ENCODE peak calls at places on chromosomes 16 and 17, in four cellular contexts. One of them, this sample, is unnamed.

GRCh38 chr16:19068237-19068815 is 912 bp downstream of the COQ7 start:
- DNase-seq in lung: no peak
- DNase-seq in esophagus squamous epithelium: no peak
- DNase-seq in kidney epithelial cell: no peak
- DNase-seq in this sample: no peak

GRCh38 chr16:88770459-88771293 is 14.3 kb downstream of the PIEZO1 start:
- DNase-seq in lung: peak; percentile 73
- DNase-seq in kidney epithelial cell: peak; percentile 86
- DNase-seq in esophagus squamous epithelium: no peak
- DNase-seq in this sample: no peak

GRCh38 chr16:85303354-85303883 is 191.1 kb upstream of the CIBAR2 start:
- DNase-seq in kidney epithelial cell: no peak
- DNase-seq in esophagus squamous epithelium: no peak
- DNase-seq in lung: peak; percentile 62
- DNase-seq in this sample: no peak

GRCh38 chr17:1940810-1941185 is 84.3 kb downstream of the RTN4RL1 start:
- DNase-seq in esophagus squamous epithelium: no peak
- DNase-seq in kidney epithelial cell: no peak
- DNase-seq in lung: no peak
- DNase-seq in this sample: no peak

GRCh38 chr17:65156185-65156834 is 19.1 kb downstream of the RGS9 start:
- DNase-seq in esophagus squamous epithelium: no peak
- DNase-seq in kidney epithelial cell: no peak
- DNase-seq in lung: no peak
- DNase-seq in this sample: no peak

GRCh38 chr17:19787733-19788357 is 39.7 kb upstream of the ALDH3A1 start:
- DNase-seq in kidney epithelial cell: no peak
- DNase-seq in esophagus squamous epithelium: no peak
- DNase-seq in lung: no peak
- DNase-seq in this sample: no peak

GRCh38 chr17:50129946-50130777 is at the start of gene SAMD14:
- DNase-seq in lung: no peak
- DNase-seq in kidney epithelial cell: no peak
- DNase-seq in esophagus squamous epithelium: no peak
- DNase-seq in this sample: no peak

GRCh38 chr17:18327556-18327955 is 12.5 kb downstream of the SMCR8 start:
- DNase-seq in kidney epithelial cell: no peak
- DNase-seq in esophagus squamous epithelium: no peak
- DNase-seq in lung: no peak
- DNase-seq in this sample: no peak

GRCh38 chr17:29959658-29960337 is 18.4 kb downstream of the EFCAB5 start:
- DNase-seq in esophagus squamous epithelium: no peak
- DNase-seq in lung: no peak
- DNase-seq in kidney epithelial cell: no peak
- DNase-seq in this sample: no peak
- TF ChIP-seq CTCF in esophagus squamous epithelium: no peak
- TF ChIP-seq CTCF in lung: no peak
- TF ChIP-seq CTCF in kidney epithelial cell: no peak
- TF ChIP-seq CTCF in this sample: no peak

GRCh38 chr17:83088451-83089321 is 9.3 kb downstream of the METRNL start:
- DNase-seq in kidney epithelial cell: no peak
- DNase-seq in esophagus squamous epithelium: no peak
- DNase-seq in lung: no peak
- DNase-seq in this sample: no peak
- H3K4me3 ChIP-seq in kidney epithelial cell: no peak overlapping the region
- H3K4me3 ChIP-seq in esophagus squamous epithelium: peak overlapping the region; percentile 21
- H3K4me3 ChIP-seq in lung: no peak overlapping the region
- H3K4me3 ChIP-seq in this sample: no peak overlapping the region

DNA sequence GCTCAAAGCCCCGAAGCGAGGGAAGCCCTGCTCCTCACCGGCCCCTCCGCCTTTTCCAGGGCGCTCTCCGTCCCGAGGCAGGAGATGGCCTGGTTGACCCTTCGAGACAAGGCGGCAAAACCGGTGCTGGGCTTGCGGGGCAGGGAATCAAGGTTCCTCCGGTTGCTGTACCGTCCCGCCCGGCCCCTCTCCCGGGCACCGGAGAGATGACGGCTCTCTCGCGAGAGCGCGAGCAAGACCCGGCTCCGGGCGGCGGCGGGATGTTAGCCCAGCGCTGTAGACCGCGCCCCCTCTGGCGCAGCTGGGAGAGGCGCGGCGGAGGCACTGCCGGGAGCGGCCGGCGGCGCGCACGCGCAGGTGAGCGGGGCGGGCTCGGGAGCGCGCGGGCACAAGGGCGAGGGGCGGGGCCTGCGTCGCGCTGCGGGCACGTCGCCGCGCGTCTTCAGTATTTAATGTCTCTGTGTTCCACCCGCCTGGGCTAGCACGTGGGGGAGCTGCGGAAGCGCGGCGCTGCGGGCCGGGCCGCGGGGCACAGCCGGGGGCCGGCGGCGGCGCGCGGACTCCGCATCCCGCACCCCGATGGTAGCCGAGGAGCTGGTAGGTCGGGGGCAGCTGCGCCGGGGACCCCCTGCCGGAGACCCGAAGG is at the start of gene AKAP1:
- DNase-seq in esophagus squamous epithelium: peak; percentile 76
- DNase-seq in lung: peak; percentile 93
- DNase-seq in kidney epithelial cell: peak; percentile 63
- DNase-seq in this sample: peak; percentile 46
- TF ChIP-seq CTCF in esophagus squamous epithelium: peak; percentile 25
- TF ChIP-seq CTCF in lung: peak; percentile 24
- TF ChIP-seq CTCF in kidney epithelial cell: no peak
- TF ChIP-seq CTCF in this sample: peak; percentile 2

DNA sequence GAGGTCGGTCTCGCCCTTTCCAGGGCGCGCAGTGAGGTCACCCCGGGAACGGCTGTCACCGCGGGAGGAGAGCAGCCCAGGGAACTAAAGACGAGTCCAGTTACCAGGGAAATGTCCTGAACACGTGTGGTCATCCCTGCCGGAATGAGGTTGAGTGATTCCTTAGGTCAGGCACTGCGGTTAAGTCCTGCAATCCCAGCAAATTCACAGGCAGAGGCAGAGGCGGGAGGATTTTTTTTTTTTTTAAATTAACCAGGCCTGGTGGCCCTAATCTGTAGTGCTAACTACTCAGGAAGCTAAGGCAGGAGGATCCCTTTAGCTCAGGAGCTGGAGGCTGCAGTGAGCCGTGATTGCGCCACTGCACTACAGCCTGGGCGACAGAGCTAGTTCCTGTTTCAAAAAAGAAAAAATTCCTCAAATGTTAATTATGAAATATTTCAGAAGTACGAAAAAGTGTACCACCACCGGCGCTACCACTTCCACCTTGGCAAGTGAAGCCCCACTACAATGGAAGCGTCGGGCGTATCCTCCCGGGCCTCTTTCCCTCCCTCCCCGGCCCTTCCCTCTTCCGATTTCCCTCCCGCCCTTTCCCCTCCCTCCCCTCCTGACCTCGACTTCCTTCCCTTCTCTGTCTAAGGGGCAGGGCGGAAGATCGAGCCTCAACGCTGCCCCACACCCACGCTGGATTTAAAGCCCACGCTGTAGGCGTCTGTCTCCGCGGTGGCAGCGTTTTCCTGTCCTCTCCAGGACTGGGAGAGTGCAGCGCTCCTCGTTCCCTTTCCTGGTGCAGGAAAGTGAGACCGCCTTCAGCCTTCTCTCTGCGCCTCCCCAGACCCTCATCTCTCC is 27.3 kb downstream of the SLFN11 start:
- DNase-seq in kidney epithelial cell: no peak
- DNase-seq in lung: peak; percentile 75
- DNase-seq in esophagus squamous epithelium: no peak
- DNase-seq in this sample: peak; percentile 8
- H3K4me3 ChIP-seq in kidney epithelial cell: peak overlapping the region; percentile 20
- H3K4me3 ChIP-seq in lung: peak overlapping the region; percentile 4
- H3K4me3 ChIP-seq in esophagus squamous epithelium: peak overlapping the region; percentile 48
- H3K4me3 ChIP-seq in this sample: peak overlapping the region; percentile 56

GRCh38 chr16:46629331-46629843 is 8.2 kb upstream of the SHCBP1 start:
- DNase-seq in lung: no peak
- DNase-seq in kidney epithelial cell: no peak
- DNase-seq in esophagus squamous epithelium: no peak
- DNase-seq in this sample: peak; percentile 25
- TF ChIP-seq CTCF in lung: no peak
- TF ChIP-seq CTCF in kidney epithelial cell: peak; percentile 40
- TF ChIP-seq CTCF in esophagus squamous epithelium: no peak
- TF ChIP-seq CTCF in this sample: peak; percentile 58

GRCh38 chr17:39193346-39193745 is 4.1 kb downstream of the CACNB1 start:
- DNase-seq in lung: no peak
- DNase-seq in esophagus squamous epithelium: no peak
- DNase-seq in kidney epithelial cell: no peak
- DNase-seq in this sample: no peak

GRCh38 chr17:39196191-39196819 is 1.2 kb downstream of the CACNB1 start:
- DNase-seq in esophagus squamous epithelium: no peak
- DNase-seq in kidney epithelial cell: no peak
- DNase-seq in lung: no peak
- DNase-seq in this sample: no peak

GRCh38 chr17:39195568-39196160 is 1.8 kb downstream of the CACNB1 start:
- DNase-seq in lung: peak; percentile 85
- DNase-seq in kidney epithelial cell: no peak
- DNase-seq in esophagus squamous epithelium: no peak
- DNase-seq in this sample: no peak

GRCh38 chr17:39194089-39194984 is 3.1 kb downstream of the CACNB1 start:
- DNase-seq in lung: peak; percentile 44
- DNase-seq in esophagus squamous epithelium: no peak
- DNase-seq in kidney epithelial cell: no peak
- DNase-seq in this sample: no peak

DNA sequence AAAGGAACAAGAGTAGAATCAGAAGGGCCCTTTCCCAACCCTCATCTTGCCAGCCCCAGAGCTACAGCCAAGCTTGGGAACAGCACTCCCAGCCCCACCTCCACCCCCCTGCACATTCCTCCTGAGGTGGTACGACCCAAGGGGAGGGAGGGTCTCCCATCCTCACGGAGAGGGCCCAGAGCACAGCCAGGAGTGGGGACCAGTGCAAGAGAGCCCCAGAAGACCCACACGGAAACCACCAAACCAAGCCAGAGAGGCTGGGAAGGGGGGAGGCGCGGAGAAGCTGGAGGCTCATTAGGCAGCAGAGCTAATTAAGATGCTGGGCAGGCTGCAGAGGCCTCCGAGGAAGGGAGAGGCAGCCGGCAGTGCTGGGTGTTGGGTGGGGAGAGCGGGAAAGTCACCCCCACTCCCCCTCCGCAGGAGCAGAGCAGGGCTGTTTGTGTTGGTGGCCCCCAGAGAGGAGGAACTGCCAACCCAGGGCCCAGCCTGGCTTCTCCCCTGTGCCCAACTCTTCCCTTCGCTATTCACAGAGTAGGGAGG is 2.4 kb downstream of the CACNB1 start:
- DNase-seq in esophagus squamous epithelium: no peak
- DNase-seq in lung: no peak
- DNase-seq in kidney epithelial cell: no peak
- DNase-seq in this sample: no peak
- H3K4me3 ChIP-seq in esophagus squamous epithelium: no peak overlapping the region
- H3K4me3 ChIP-seq in lung: no peak overlapping the region
- H3K4me3 ChIP-seq in kidney epithelial cell: no peak overlapping the region
- H3K4me3 ChIP-seq in this sample: no peak overlapping the region

GRCh38 chr17:76125391-76125675 is 15.7 kb downstream of the FOXJ1 start:
- DNase-seq in lung: no peak
- DNase-seq in kidney epithelial cell: no peak
- DNase-seq in esophagus squamous epithelium: no peak
- DNase-seq in this sample: no peak
- TF ChIP-seq CTCF in lung: no peak
- TF ChIP-seq CTCF in kidney epithelial cell: no peak
- TF ChIP-seq CTCF in esophagus squamous epithelium: no peak
- TF ChIP-seq CTCF in this sample: no peak

GRCh38 chr16:2429771-2430663 is 770 bp downstream of the CCNF start:
- DNase-seq in esophagus squamous epithelium: no peak
- DNase-seq in lung: no peak
- DNase-seq in kidney epithelial cell: no peak
- DNase-seq in this sample: no peak
- H3K4me3 ChIP-seq in esophagus squamous epithelium: peak overlapping the region; percentile 96
- H3K4me3 ChIP-seq in lung: peak overlapping the region; percentile 62
- H3K4me3 ChIP-seq in kidney epithelial cell: peak overlapping the region; percentile 78
- H3K4me3 ChIP-seq in this sample: peak overlapping the region; percentile 69

DNA sequence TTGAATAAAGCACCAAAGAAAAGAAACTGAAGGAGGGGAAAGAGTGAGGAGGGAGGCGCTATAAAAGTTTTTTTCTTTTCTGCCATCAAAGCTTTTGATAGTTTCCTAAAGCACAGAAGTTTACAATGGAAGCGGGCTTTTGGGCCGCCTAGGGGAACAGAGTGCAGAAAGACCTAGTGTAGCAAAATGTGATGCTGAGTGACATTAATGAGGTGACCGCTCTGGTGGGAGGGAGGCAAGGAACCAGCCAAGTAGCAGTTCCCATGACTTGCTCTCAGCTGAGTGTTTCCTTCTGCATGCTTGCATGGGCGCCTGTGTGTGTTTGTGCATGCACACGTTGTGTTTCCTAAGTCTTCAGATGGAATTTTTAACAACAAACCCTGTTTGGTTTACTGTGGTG is 15.5 kb downstream of the MSI2 start:
- DNase-seq in lung: no peak
- DNase-seq in esophagus squamous epithelium: no peak
- DNase-seq in kidney epithelial cell: no peak
- DNase-seq in this sample: no peak
- TF ChIP-seq CTCF in lung: no peak
- TF ChIP-seq CTCF in esophagus squamous epithelium: no peak
- TF ChIP-seq CTCF in kidney epithelial cell: no peak
- TF ChIP-seq CTCF in this sample: no peak

This sample was measured in AG09309.